ENCODE peak calls at places on chromosomes 12 and 14, in ten cellular contexts. G is astrocyte of the spinal cord; L is suprapubic skin; H is heart left ventricle; X is CD8-positive, alpha-beta T cell; J is stomach; I is lower leg skin; S is AG04450; U is H1; M is progenitor cell of endocrine pancreas. E is an unnamed sample.

GRCh38 chr12:57756406-57757341 is 1.8 kb downstream of the MARCHF9 start:
- DNase-seq in G (no peak), L (no peak), H (no peak), X (peak; percentile 49), J (peak; percentile 59), I (no peak), S (no peak), U (no peak), M (no peak), E (peak; percentile 81)

GRCh38 chr12:22275847-22276246 is 58.7 kb downstream of the ST8SIA1 start:
- DNase-seq in G (peak; percentile 98), L (peak; percentile 94), H (peak; percentile 63), X (no peak), J (peak; percentile 45), I (peak; percentile 98), S (peak; percentile 98), U (peak; percentile 31), M (no peak), E (no peak)

GRCh38 chr12:55068416-55069010 is 48.7 kb downstream of the NEUROD4 start:
- DNase-seq in G (peak; percentile 49), L (no peak), H (no peak), X (no peak), J (no peak), I (no peak), S (no peak), U (no peak), M (peak; percentile 16), E (peak; percentile 58)

GRCh38 chr14:95056476-95056875 is 100.9 kb downstream of the DICER1 start:
- DNase-seq in G (no peak), L (no peak), H (no peak), X (no peak), J (peak; percentile 57), I (peak; percentile 77), S (no peak), U (no peak), M (no peak), E (no peak)

GRCh38 chr14:46596236-46596635 is 55.3 kb downstream of the RPL10L start:
- DNase-seq in G (no peak), L (no peak), H (no peak), X (no peak), J (no peak), I (no peak), S (no peak), U (no peak), M (no peak), E (no peak)

GRCh38 chr12:105334001-105334400 is 3.5 kb downstream of the C12orf75 start:
- DNase-seq in G (peak; percentile 80), L (no peak), H (no peak), X (no peak), J (no peak), I (no peak), S (no peak), U (no peak), M (no peak), E (no peak)

GRCh38 chr12:113056631-113057488 is at the start of gene DTX1:
- DNase-seq in G (no peak), L (no peak), H (peak; percentile 51), X (no peak), J (no peak), I (no peak), S (no peak), U (no peak), M (no peak), E (no peak)

GRCh38 chr12:25788707-25789106 is 169.8 kb upstream of the RASSF8 start:
- DNase-seq in G (no peak), L (no peak), H (no peak), X (no peak), J (no peak), I (no peak), S (no peak), U (no peak), M (no peak), E (no peak)

GRCh38 chr14:39428118-39428517 is 4.1 kb downstream of the FBXO33 start:
- DNase-seq in G (no peak), L (no peak), H (no peak), X (no peak), J (no peak), I (peak; percentile 46), S (no peak), U (no peak), M (no peak), E (no peak)

GRCh38 chr12:46360908-46361666 is 11.5 kb downstream of the SLC38A2 start:
- DNase-seq in G (no peak), L (no peak), H (no peak), X (no peak), J (no peak), I (no peak), S (no peak), U (no peak), M (no peak), E (no peak)

GRCh38 chr14:104048758-104049496 is 36.6 kb upstream of the ASPG start:
- DNase-seq in G (peak; percentile 17), L (no peak), H (no peak), X (no peak), J (no peak), I (no peak), S (no peak), U (no peak), M (no peak), E (no peak)

GRCh38 chr12:106304001-106304421 is 1.5 kb downstream of the TCP11L2 start:
- DNase-seq in G (no peak), L (no peak), H (no peak), X (no peak), J (no peak), I (no peak), S (no peak), U (no peak), M (no peak), E (no peak)

GRCh38 chr12:47808049-47808448 is 11.7 kb downstream of the HDAC7 start:
- DNase-seq in G (peak; percentile 65), L (peak; percentile 78), H (peak; percentile 75), X (peak; percentile 47), J (no peak), I (no peak), S (no peak), U (no peak), M (no peak), E (peak; percentile 62)

GRCh38 chr12:18967814-18968213 is 161.7 kb upstream of the PLEKHA5 start:
- DNase-seq in G (peak; percentile 12), L (no peak), H (no peak), X (no peak), J (peak; percentile 28), I (no peak), S (no peak), U (no peak), M (no peak), E (no peak)

GRCh38 chr12:14369322-14369721 is 3.8 kb downstream of the ATF7IP start:
- DNase-seq in G (no peak), L (no peak), H (no peak), X (no peak), J (no peak), I (peak; percentile 66), S (no peak), U (no peak), M (no peak), E (no peak)
- TF ChIP-seq CTCF in G (no peak), L (no peak), H (no peak), X (no peak), J (no peak), I (no peak), S (no peak), U (no peak), M (no peak), E (no peak)

GRCh38 chr14:98623806-98624430 is 648.1 kb downstream of the BCL11B start:
- DNase-seq in G (peak; percentile 0), L (no peak), H (no peak), X (no peak), J (no peak), I (no peak), S (no peak), U (no peak), M (no peak), E (no peak)

DNA sequence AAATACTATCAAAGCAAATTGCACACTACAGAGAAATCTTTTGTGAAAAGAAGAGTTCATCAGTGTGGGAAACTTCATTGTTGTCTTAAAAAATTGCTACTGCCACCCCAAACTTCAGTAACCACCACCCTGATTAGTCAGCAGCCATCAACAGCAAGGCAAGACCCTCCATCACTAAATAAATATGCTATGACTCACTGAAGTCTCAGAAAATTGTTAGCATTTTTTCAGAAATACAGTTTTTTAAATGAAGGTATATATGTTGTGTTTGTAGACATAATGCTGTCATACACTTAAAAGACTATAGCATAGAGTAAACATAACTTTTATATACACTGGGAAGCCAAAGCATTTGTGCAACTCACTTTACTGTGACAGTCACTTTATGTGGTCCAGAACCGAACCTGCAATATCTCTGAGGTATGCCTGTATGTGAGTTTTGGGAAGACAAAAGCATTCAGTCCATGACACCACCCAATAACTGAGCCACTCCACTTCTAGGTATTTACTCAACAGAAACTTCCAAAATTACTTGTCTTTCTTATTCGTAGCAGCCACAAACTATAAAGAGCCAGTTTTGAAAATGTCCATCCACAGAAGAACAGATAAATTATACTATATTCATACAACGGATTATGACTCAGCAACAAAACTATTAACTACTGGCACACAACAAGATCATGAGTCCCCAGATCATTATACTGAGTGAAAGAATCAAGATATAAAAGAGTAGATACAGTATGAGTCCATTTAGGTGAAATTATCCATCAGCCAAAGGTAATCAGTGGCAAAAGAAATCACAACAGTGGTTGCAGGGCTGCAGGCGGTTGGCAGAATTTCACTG is 649.6 kb downstream of the BCL11B start:
- DNase-seq in G (peak; percentile 30), L (no peak), H (no peak), X (no peak), J (no peak), I (no peak), S (no peak), U (no peak), M (no peak), E (no peak)
- TF ChIP-seq CTCF in G (no peak), L (no peak), H (no peak), X (no peak), J (no peak), I (no peak), S (no peak), U (no peak), M (no peak), E (no peak)

GRCh38 chr14:93019367-93019843 is 96.3 kb downstream of the ITPK1 start:
- DNase-seq in G (no peak), L (no peak), H (no peak), X (no peak), J (peak; percentile 69), I (no peak), S (no peak), U (no peak), M (no peak), E (no peak)
- TF ChIP-seq CTCF in G (no peak), L (no peak), H (no peak), X (no peak), J (no peak), I (no peak), S (no peak), U (no peak), M (peak; percentile 22), E (no peak)

DNA sequence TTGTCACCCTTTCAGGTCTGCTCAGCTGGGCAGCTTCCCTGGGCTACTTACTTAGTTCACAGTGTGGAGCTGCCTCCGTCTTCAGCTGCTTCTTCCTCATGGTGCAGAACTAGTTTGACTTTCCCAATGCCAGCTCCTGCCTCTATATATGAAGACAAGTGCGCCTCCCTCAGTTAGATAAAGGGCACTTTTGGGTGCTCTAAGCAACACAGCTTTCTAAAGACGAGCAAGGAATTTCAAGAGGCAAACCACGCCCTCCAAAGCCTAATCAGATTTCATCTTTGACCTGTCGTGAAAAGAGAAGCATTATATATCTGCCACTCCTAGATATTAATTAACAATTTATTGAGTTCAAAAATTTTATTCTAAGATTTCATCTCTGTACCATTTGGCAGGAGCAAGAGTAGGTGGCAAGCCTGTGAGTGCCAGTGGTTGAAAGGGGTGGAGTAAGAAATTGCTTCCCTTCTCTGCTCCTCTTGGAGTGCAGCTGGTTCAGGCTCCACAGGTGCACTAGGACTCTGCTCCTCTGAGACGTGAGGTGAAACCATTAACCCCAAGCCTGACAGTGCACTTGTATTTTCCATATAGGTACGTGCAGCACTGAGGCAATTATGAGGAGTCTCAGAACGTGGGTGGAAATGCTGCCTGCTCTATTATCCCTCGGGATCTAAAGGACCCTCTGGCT is 2.1 kb upstream of the SLC11A2 start:
- DNase-seq in G (peak; percentile 43), L (no peak), H (no peak), X (no peak), J (no peak), I (no peak), S (no peak), U (peak; percentile 38), M (no peak), E (no peak)
- TF ChIP-seq CTCF in G (peak; percentile 29), L (peak; percentile 22), H (peak; percentile 13), X (no peak), J (peak; percentile 22), I (no peak), S (peak; percentile 39), U (no peak), M (no peak), E (no peak)

E was measured in glutamatergic neuron.